ENCODE peak calls at places on chromosomes 3 and 15, in six cellular contexts. One of them, this sample, is unnamed.

GRCh38 chr3:188157407-188157806 is 3.5 kb downstream of the LPP start:
- ATAC-seq in GM12878: no peak
- ATAC-seq in A549: no peak
- ATAC-seq in upper lobe of left lung: no peak
- ATAC-seq in HepG2: no peak
- ATAC-seq in K562: no peak
- ATAC-seq in this sample: no peak

GRCh38 chr3:189142527-189142926 is 29.2 kb upstream of the TPRG1 start:
- ATAC-seq in K562: no peak
- ATAC-seq in upper lobe of left lung: no peak
- ATAC-seq in A549: no peak
- ATAC-seq in GM12878: no peak
- ATAC-seq in HepG2: no peak
- ATAC-seq in this sample: no peak

GRCh38 chr3:182682263-182683229 is 110.8 kb upstream of the ATP11B start:
- ATAC-seq in GM12878: peak; percentile 95
- ATAC-seq in A549: peak; percentile 91
- ATAC-seq in upper lobe of left lung: no peak
- ATAC-seq in HepG2: peak; percentile 97
- ATAC-seq in K562: peak; percentile 96
- ATAC-seq in this sample: no peak

GRCh38 chr15:81923561-81924350 is 122.1 kb downstream of the MEX3B start:
- ATAC-seq in upper lobe of left lung: no peak
- ATAC-seq in GM12878: no peak
- ATAC-seq in HepG2: no peak
- ATAC-seq in K562: no peak
- ATAC-seq in A549: no peak
- ATAC-seq in this sample: no peak

GRCh38 chr3:72343078-72343477 is 505.2 kb downstream of the SHQ1 start:
- ATAC-seq in K562: no peak
- ATAC-seq in upper lobe of left lung: no peak
- ATAC-seq in A549: no peak
- ATAC-seq in HepG2: no peak
- ATAC-seq in GM12878: no peak
- ATAC-seq in this sample: no peak

GRCh38 chr3:179738998-179739397 is 86.2 kb downstream of the USP13 start:
- ATAC-seq in A549: no peak
- ATAC-seq in upper lobe of left lung: peak; percentile 49
- ATAC-seq in HepG2: no peak
- ATAC-seq in GM12878: no peak
- ATAC-seq in K562: no peak
- ATAC-seq in this sample: no peak

GRCh38 chr15:67023517-67024321 is 41.7 kb upstream of the SMAD3 start:
- ATAC-seq in A549: peak; percentile 41
- ATAC-seq in upper lobe of left lung: no peak
- ATAC-seq in HepG2: peak; percentile 30
- ATAC-seq in K562: peak; percentile 34
- ATAC-seq in GM12878: no peak
- ATAC-seq in this sample: peak; percentile 6

GRCh38 chr3:186789554-186790260 is 6.3 kb downstream of the EIF4A2 start:
- ATAC-seq in K562: peak; percentile 12
- ATAC-seq in HepG2: no peak
- ATAC-seq in GM12878: peak; percentile 1
- ATAC-seq in A549: no peak
- ATAC-seq in upper lobe of left lung: no peak
- ATAC-seq in this sample: no peak

GRCh38 chr3:57046120-57046519 is 14.3 kb upstream of the SPATA12 start:
- ATAC-seq in upper lobe of left lung: no peak
- ATAC-seq in HepG2: peak; percentile 55
- ATAC-seq in GM12878: peak; percentile 9
- ATAC-seq in K562: no peak
- ATAC-seq in A549: no peak
- ATAC-seq in this sample: no peak

GRCh38 chr3:45799586-45799985 is 3.2 kb upstream of the SLC6A20 start:
- ATAC-seq in upper lobe of left lung: no peak
- ATAC-seq in K562: no peak
- ATAC-seq in HepG2: no peak
- ATAC-seq in GM12878: no peak
- ATAC-seq in A549: no peak
- ATAC-seq in this sample: no peak

GRCh38 chr3:183254816-183255730 is 2.0 kb downstream of the B3GNT5 start:
- ATAC-seq in upper lobe of left lung: no peak
- ATAC-seq in HepG2: no peak
- ATAC-seq in GM12878: peak; percentile 37
- ATAC-seq in K562: peak; percentile 85
- ATAC-seq in A549: no peak
- ATAC-seq in this sample: no peak

GRCh38 chr15:87268675-87269074 is 987.9 kb downstream of the NTRK3 start:
- ATAC-seq in GM12878: no peak
- ATAC-seq in A549: no peak
- ATAC-seq in HepG2: no peak
- ATAC-seq in upper lobe of left lung: no peak
- ATAC-seq in K562: no peak
- ATAC-seq in this sample: no peak

GRCh38 chr3:122506450-122506849 is 8.3 kb downstream of the KPNA1 start:
- ATAC-seq in K562: no peak
- ATAC-seq in A549: no peak
- ATAC-seq in GM12878: no peak
- ATAC-seq in upper lobe of left lung: no peak
- ATAC-seq in HepG2: no peak
- ATAC-seq in this sample: no peak

GRCh38 chr3:156488771-156489170 is 66.1 kb downstream of the SSR3 start:
- ATAC-seq in K562: no peak
- ATAC-seq in A549: no peak
- ATAC-seq in upper lobe of left lung: no peak
- ATAC-seq in HepG2: no peak
- ATAC-seq in GM12878: no peak
- ATAC-seq in this sample: no peak

GRCh38 chr15:60722328-60723112 is 243.6 kb upstream of the ICE2 start:
- ATAC-seq in upper lobe of left lung: no peak
- ATAC-seq in HepG2: no peak
- ATAC-seq in GM12878: no peak
- ATAC-seq in K562: no peak
- ATAC-seq in A549: no peak
- ATAC-seq in this sample: no peak

GRCh38 chr3:43024183-43024865 is 45.2 kb downstream of the GASK1A start:
- ATAC-seq in upper lobe of left lung: no peak
- ATAC-seq in HepG2: no peak
- ATAC-seq in K562: no peak
- ATAC-seq in GM12878: peak; percentile 91
- ATAC-seq in A549: no peak
- ATAC-seq in this sample: no peak

GRCh38 chr3:129226374-129226773 is 23.0 kb upstream of the COPG1 start:
- ATAC-seq in HepG2: no peak
- ATAC-seq in A549: peak; percentile 91
- ATAC-seq in GM12878: no peak
- ATAC-seq in K562: peak; percentile 57
- ATAC-seq in upper lobe of left lung: peak; percentile 70
- ATAC-seq in this sample: peak; percentile 86

GRCh38 chr3:181610973-181611265 is 100.8 kb upstream of the SOX2 start:
- ATAC-seq in GM12878: no peak
- ATAC-seq in HepG2: no peak
- ATAC-seq in K562: no peak
- ATAC-seq in upper lobe of left lung: no peak
- ATAC-seq in A549: no peak
- ATAC-seq in this sample: no peak

GRCh38 chr3:157475921-157476395 is 27.3 kb downstream of the VEPH1 start:
- ATAC-seq in A549: peak; percentile 68
- ATAC-seq in HepG2: no peak
- ATAC-seq in GM12878: no peak
- ATAC-seq in K562: peak; percentile 74
- ATAC-seq in upper lobe of left lung: no peak
- ATAC-seq in this sample: no peak

GRCh38 chr3:189297957-189298356 is 126.2 kb downstream of the TPRG1 start:
- ATAC-seq in upper lobe of left lung: no peak
- ATAC-seq in A549: no peak
- ATAC-seq in K562: no peak
- ATAC-seq in GM12878: no peak
- ATAC-seq in HepG2: no peak
- ATAC-seq in this sample: no peak

GRCh38 chr15:58518626-58519025 is 86.8 kb downstream of the LIPC start:
- ATAC-seq in HepG2: no peak
- ATAC-seq in upper lobe of left lung: no peak
- ATAC-seq in A549: no peak
- ATAC-seq in GM12878: peak; percentile 32
- ATAC-seq in K562: no peak
- ATAC-seq in this sample: no peak

DNA sequence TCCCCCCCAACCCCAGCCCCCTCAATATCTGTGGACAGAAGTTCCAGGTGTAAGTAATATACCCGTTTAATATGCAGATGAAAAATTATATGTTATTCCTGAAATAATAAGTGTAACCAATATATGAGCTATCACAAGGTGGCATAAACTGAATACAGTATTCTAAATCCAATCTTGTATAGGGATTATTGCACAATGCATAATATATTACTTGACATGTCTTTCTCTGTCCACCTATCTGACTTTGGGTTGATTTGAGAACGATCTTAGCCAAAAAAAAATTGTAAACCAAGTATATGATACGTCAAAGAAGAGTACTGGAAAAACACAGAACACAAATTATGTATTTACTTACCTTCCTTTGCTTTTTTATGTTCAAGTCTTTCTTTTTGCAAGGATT is 47.8 kb downstream of the GOLIM4 start:
- ATAC-seq in HepG2: no peak
- ATAC-seq in A549: no peak
- ATAC-seq in GM12878: no peak
- ATAC-seq in upper lobe of left lung: no peak
- ATAC-seq in K562: no peak
- ATAC-seq in this sample: no peak
- H3K4me3 ChIP-seq in HepG2: no peak overlapping the region
- H3K4me3 ChIP-seq in A549: no peak overlapping the region
- H3K4me3 ChIP-seq in GM12878: no peak overlapping the region
- H3K4me3 ChIP-seq in upper lobe of left lung: no peak overlapping the region
- H3K4me3 ChIP-seq in K562: no peak overlapping the region
- H3K4me3 ChIP-seq in this sample: no peak overlapping the region

GRCh38 chr3:32495085-32495484 is 7.6 kb downstream of the CMTM6 start:
- ATAC-seq in A549: no peak
- ATAC-seq in HepG2: no peak
- ATAC-seq in K562: no peak
- ATAC-seq in GM12878: no peak
- ATAC-seq in upper lobe of left lung: no peak
- ATAC-seq in this sample: no peak
- TF ChIP-seq EP300 in A549: no peak
- TF ChIP-seq EP300 in HepG2: no peak
- TF ChIP-seq EP300 in K562: no peak
- TF ChIP-seq EP300 in GM12878: no peak
- TF ChIP-seq EP300 in upper lobe of left lung: no peak
- TF ChIP-seq EP300 in this sample: no peak

DNA sequence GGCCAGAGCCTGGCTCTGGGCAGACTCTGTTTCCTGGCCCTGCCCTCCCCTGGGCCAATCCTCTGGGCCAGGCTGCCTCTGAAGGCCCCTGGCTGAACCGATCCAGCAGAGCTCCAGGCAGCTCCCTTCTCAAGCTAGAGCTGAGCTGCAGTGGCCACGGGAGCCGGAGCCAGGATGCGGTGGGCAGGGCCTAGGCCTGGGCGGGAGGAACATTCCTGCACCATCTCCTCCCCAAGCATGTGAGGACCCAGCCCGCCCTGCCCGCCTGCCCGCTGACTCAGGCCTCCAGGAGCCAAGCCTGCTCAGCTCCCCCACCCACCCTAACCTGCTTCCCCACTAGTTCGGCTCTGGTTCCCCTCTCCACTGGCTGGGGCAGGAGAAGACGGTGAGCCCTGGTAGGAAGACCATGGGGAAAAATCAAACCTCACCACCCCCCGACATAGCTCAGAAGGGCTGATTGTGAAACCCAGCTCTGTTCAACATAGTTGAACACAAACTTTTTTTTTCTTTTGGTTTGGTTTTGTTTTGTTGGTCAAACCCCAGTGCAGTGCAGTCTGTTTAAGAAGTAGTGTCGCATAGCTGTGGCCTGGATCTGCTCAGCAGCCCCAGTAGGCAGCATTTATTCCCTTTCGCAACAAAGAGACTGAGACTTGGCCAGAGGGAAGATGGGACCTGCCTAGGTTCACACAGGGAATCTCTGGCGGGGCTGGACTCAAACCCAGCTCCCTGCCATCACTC is 13.5 kb downstream of the SNX33 start:
- ATAC-seq in upper lobe of left lung: peak; percentile 92
- ATAC-seq in GM12878: no peak
- ATAC-seq in A549: peak; percentile 80
- ATAC-seq in HepG2: peak; percentile 87
- ATAC-seq in K562: peak; percentile 9
- ATAC-seq in this sample: peak; percentile 95
- H3K27ac ChIP-seq in upper lobe of left lung: peak overlapping the region; percentile 89
- H3K27ac ChIP-seq in GM12878: no peak overlapping the region
- H3K27ac ChIP-seq in A549: peak overlapping the region; percentile 78
- H3K27ac ChIP-seq in HepG2: no peak overlapping the region
- H3K27ac ChIP-seq in K562: no peak overlapping the region
- H3K27ac ChIP-seq in this sample: peak overlapping the region; percentile 85

GRCh38 chr3:151213881-151214280 is 10.9 kb upstream of the GPR171 start:
- ATAC-seq in GM12878: no peak
- ATAC-seq in HepG2: no peak
- ATAC-seq in A549: no peak
- ATAC-seq in K562: no peak
- ATAC-seq in upper lobe of left lung: no peak
- ATAC-seq in this sample: no peak

GRCh38 chr3:151209652-151210051 is 6.6 kb upstream of the GPR171 start:
- ATAC-seq in upper lobe of left lung: no peak
- ATAC-seq in GM12878: no peak
- ATAC-seq in A549: no peak
- ATAC-seq in HepG2: no peak
- ATAC-seq in K562: no peak
- ATAC-seq in this sample: no peak

GRCh38 chr3:151214459-151214858 is 11.4 kb upstream of the GPR171 start:
- ATAC-seq in GM12878: no peak
- ATAC-seq in upper lobe of left lung: no peak
- ATAC-seq in K562: no peak
- ATAC-seq in HepG2: no peak
- ATAC-seq in A549: no peak
- ATAC-seq in this sample: no peak

GRCh38 chr3:151213151-151213550 is 10.1 kb upstream of the GPR171 start:
- ATAC-seq in HepG2: no peak
- ATAC-seq in K562: no peak
- ATAC-seq in upper lobe of left lung: no peak
- ATAC-seq in A549: no peak
- ATAC-seq in GM12878: no peak
- ATAC-seq in this sample: no peak

DNA sequence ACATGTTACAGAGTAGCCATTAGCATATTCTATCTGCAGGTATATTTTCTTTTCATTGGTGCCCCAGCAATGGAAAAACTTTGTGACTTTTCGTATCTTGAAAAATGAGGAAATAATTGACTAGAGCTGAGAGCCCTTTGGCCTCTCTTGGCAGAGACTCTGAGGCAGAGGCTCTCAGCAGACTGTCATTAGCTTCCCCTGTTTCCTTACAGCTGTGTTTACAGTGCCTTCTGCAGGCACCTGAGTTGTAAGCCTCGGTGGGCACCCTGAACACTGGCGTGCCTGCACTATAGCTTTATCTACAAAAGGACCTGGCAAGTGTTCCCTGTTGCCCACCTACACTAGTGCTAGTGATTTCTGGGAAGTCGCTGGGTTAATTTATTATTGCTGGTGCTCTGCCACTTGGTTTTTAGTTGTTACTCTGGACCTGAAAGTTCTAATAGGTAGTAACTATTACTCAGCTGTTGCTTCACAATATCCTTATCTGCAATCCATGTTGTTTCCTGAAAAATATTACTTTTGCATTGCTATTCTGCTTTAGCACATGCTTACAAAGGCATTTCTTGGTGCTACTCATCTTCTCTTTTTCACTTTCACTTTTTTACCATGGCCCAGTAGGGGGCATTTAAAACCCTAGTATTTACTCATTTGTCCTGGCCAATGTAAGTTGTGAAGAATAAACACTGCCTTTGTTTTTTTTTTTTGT is 7.8 kb upstream of the GPR171 start:
- ATAC-seq in HepG2: peak; percentile 98
- ATAC-seq in K562: no peak
- ATAC-seq in A549: no peak
- ATAC-seq in upper lobe of left lung: no peak
- ATAC-seq in GM12878: peak; percentile 88
- ATAC-seq in this sample: peak; percentile 31
- H3K4me3 ChIP-seq in HepG2: peak overlapping the region; percentile 5
- H3K4me3 ChIP-seq in K562: no peak overlapping the region
- H3K4me3 ChIP-seq in A549: no peak overlapping the region
- H3K4me3 ChIP-seq in upper lobe of left lung: no peak overlapping the region
- H3K4me3 ChIP-seq in GM12878: no peak overlapping the region
- H3K4me3 ChIP-seq in this sample: no peak overlapping the region